ENCODE peak calls at places on chromosomes 7 and 10, in eight cellular contexts. X is stimulated activated CD4-positive, alpha-beta T cell treated with anti-CD3 and anti-CD28 coated beads, Interleukin-4, amount 100 ng/mL, for 48 hours; O is epithelial cell of esophagus; H is gastrocnemius medialis; D is A673; J is G401; M is iris pigment epithelial cell; B is activated T-cell treated with anti-CD3 and anti-CD28 coated beads, Interleukin-2, amount 50 U/mL, for 48 hours. Y is an unnamed sample.
A peak's percentile ranks its signal among the peaks of the same experiment; 100 is the strongest.

GRCh38 chr7:33743594-33743993 is 161.7 kb upstream of the BMPER start:
- DNase-seq in X (no peak), D (peak; percentile 25), B (no peak), H (peak; percentile 63), M (peak; percentile 98), O (peak; percentile 98), J (no peak), Y (peak; percentile 100)

GRCh38 chr7:138886501-138886917 is 88.5 kb upstream of the ATP6V0A4 start:
- DNase-seq in O (peak; percentile 67), D (peak; percentile 84), H (no peak), M (peak; percentile 66), J (peak; percentile 10), X (no peak), B (no peak), Y (peak; percentile 60)

GRCh38 chr7:50226669-50227068 is 77.8 kb upstream of the IKZF1 start:
- DNase-seq in B (peak; percentile 56), H (no peak), O (no peak), J (no peak), M (no peak), D (no peak), X (no peak), Y (no peak)

GRCh38 chr10:79244068-79244442 is 103.2 kb upstream of the PPIF start:
- DNase-seq in J (no peak), B (no peak), D (no peak), X (no peak), H (no peak), O (no peak), M (no peak), Y (no peak)

GRCh38 chr7:143376396-143376795 is 4.7 kb upstream of the ZYX start:
- DNase-seq in J (no peak), D (no peak), O (no peak), H (no peak), X (no peak), B (no peak), M (no peak), Y (no peak)

GRCh38 chr10:103849880-103850571 is 5.3 kb downstream of the SH3PXD2A start:
- DNase-seq in D (no peak), X (no peak), M (peak; percentile 92), H (peak; percentile 56), B (no peak), J (no peak), O (peak; percentile 90), Y (peak; percentile 91)

GRCh38 chr7:52691257-52691656 is 344.2 kb upstream of the POM121L12 start:
- DNase-seq in B (no peak), H (no peak), O (no peak), D (no peak), X (no peak), J (no peak), M (no peak), Y (no peak)

GRCh38 chr7:128804472-128804871 is 12.7 kb downstream of the CCDC136 start:
- DNase-seq in M (no peak), B (no peak), X (no peak), O (no peak), H (no peak), D (no peak), J (no peak), Y (no peak)

GRCh38 chr10:71284544-71285179 is 34.4 kb upstream of the SLC29A3 start:
- DNase-seq in X (no peak), O (no peak), B (no peak), M (no peak), H (no peak), D (no peak), J (no peak), Y (no peak)

GRCh38 chr7:139899328-139900020 is 70.4 kb downstream of the TBXAS1 start:
- DNase-seq in J (no peak), X (no peak), D (no peak), O (no peak), M (no peak), H (no peak), B (no peak), Y (no peak)

GRCh38 chr7:26653430-26653911 is 210.9 kb downstream of the SKAP2 start:
- DNase-seq in J (peak; percentile 63), O (peak; percentile 63), H (no peak), D (no peak), B (no peak), X (no peak), M (no peak), Y (peak; percentile 40)

GRCh38 chr7:152136623-152137022 is 111.1 kb downstream of the GALNT11 start:
- DNase-seq in M (peak; percentile 52), D (no peak), X (no peak), J (no peak), O (no peak), B (no peak), H (no peak), Y (no peak)

GRCh38 chr10:64630534-64630933 is 1109.3 kb downstream of the REEP3 start:
- DNase-seq in B (no peak), H (no peak), X (no peak), D (no peak), J (no peak), O (no peak), M (no peak), Y (no peak)

GRCh38 chr7:147406521-147407115 is 1183.9 kb upstream of the C7orf33 start:
- DNase-seq in H (no peak), B (no peak), J (no peak), X (no peak), O (no peak), M (peak; percentile 71), D (no peak), Y (no peak)

GRCh38 chr10:101319241-101319915 is 34.6 kb upstream of the BTRC start:
- DNase-seq in B (no peak), J (no peak), H (no peak), M (no peak), D (peak; percentile 43), X (no peak), O (peak; percentile 30), Y (peak; percentile 52)

GRCh38 chr10:14670551-14671240 is 104.0 kb downstream of the FAM107B start:
- DNase-seq in M (peak; percentile 33), O (no peak), B (peak; percentile 0), H (no peak), J (no peak), D (no peak), X (no peak), Y (no peak)

GRCh38 chr10:113356794-113357687 is 195.8 kb upstream of the HABP2 start:
- DNase-seq in J (no peak), H (no peak), M (no peak), X (no peak), O (no peak), D (no peak), B (no peak), Y (no peak)

GRCh38 chr10:85548038-85548437 is 818.6 kb downstream of the GRID1 start:
- DNase-seq in H (no peak), M (peak; percentile 0), D (peak; percentile 57), B (no peak), O (peak; percentile 90), X (no peak), J (peak; percentile 35), Y (peak; percentile 95)

GRCh38 chr7:137967143-137968018 is 34.5 kb downstream of the CREB3L2 start:
- DNase-seq in B (no peak), J (no peak), D (no peak), H (no peak), M (peak; percentile 83), X (no peak), O (peak; percentile 63), Y (peak; percentile 57)

GRCh38 chr10:78870458-78870857 is 198.3 kb upstream of the ZMIZ1 start:
- DNase-seq in D (no peak), J (no peak), M (no peak), O (no peak), X (no peak), B (no peak), H (no peak), Y (no peak)

GRCh38 chr10:47402681-47403301 is 18.7 kb upstream of the ZNF488 start:
- DNase-seq in O (peak; percentile 74), M (peak; percentile 78), J (no peak), X (no peak), D (peak; percentile 52), B (no peak), H (peak; percentile 47), Y (peak; percentile 80)